ENCODE peak calls at places on chromosome 1, in seven cellular contexts. P is effector CD4-positive, alpha-beta T cell; L is stimulated activated CD4-positive, alpha-beta T cell treated with anti-CD3 and anti-CD28 coated beads, Interleukin-1b, Interleukin-23, amount 100 ng/mL, for 24 hours; J is GF-D8; Z is activated CD4-positive, alpha-beta T cell treated with anti-CD3 and anti-CD28 coated beads, Interleukin-2, amount 10 ng/mL, durations not matched to agents 24 days and 14 days; E is small intestine; T is stimulated activated naive CD4-positive, alpha-beta T cell. F is an unnamed sample.

GRCh38 chr1:172451002-172451443 is 7.2 kb upstream of the PIGC start:
- DNase-seq in P (no peak), L (no peak), E (peak), T (no peak), Z (peak), J (no peak), F (no peak)

GRCh38 chr1:15714438-15715136 is 21.5 kb upstream of the SLC25A34 start:
- DNase-seq in J (no peak), E (no peak), Z (no peak), T (no peak), P (no peak), L (no peak), F (no peak)

GRCh38 chr1:201295861-201296260 is 12.6 kb downstream of the PKP1 start:
- DNase-seq in L (no peak), J (no peak), T (no peak), Z (no peak), P (no peak), E (peak), F (no peak)

GRCh38 chr1:181557313-181557712 is 74.0 kb downstream of the CACNA1E start:
- DNase-seq in Z (no peak), J (no peak), P (no peak), E (no peak), L (no peak), T (no peak), F (no peak)

GRCh38 chr1:180773210-180773865 is 139.4 kb upstream of the KIAA1614 start:
- DNase-seq in J (no peak), L (no peak), P (no peak), E (peak), Z (no peak), T (no peak), F (no peak)

GRCh38 chr1:229268505-229268904 is 2.4 kb upstream of the RAB4A start:
- DNase-seq in T (no peak), E (no peak), L (no peak), P (no peak), J (no peak), Z (no peak), F (no peak)

GRCh38 chr1:229019647-229020281 is 251.1 kb upstream of the RAB4A start:
- DNase-seq in E (peak), L (no peak), T (no peak), P (no peak), J (no peak), Z (no peak), F (no peak)

GRCh38 chr1:234870020-234870378 is 258.6 kb downstream of the TOMM20 start:
- DNase-seq in E (no peak), L (no peak), T (no peak), P (no peak), Z (no peak), J (no peak), F (no peak)

GRCh38 chr1:28450561-28450960 is 55.3 kb upstream of the RCC1 start:
- DNase-seq in E (no peak), Z (peak), L (no peak), J (no peak), P (no peak), T (no peak), F (no peak)

GRCh38 chr1:13823936-13824335 is 123.9 kb downstream of the PRDM2 start:
- DNase-seq in Z (no peak), E (no peak), L (no peak), J (no peak), P (no peak), T (no peak), F (no peak)

GRCh38 chr1:160708118-160708517 is 3.5 kb downstream of the CD48 start:
- DNase-seq in Z (peak), L (no peak), P (no peak), E (no peak), J (peak), T (no peak), F (no peak)

GRCh38 chr1:214386747-214387146 is 105.8 kb downstream of the SMYD2 start:
- DNase-seq in T (no peak), Z (peak), L (no peak), J (no peak), P (no peak), E (no peak), F (no peak)

F was measured in HL-60.